ENCODE peak calls at places on chromosome 14, in six cellular contexts. H is Peyer's patch; Z is CD8-positive, alpha-beta memory T cell; A is fibroblast of lung; R is ovary; G is HCT116. N is an unnamed sample.

GRCh38 chr14:68791078-68791983 is 1.5 kb downstream of the ZFP36L1 start:
- DNase-seq in H (peak; percentile 42), Z (no peak), A (peak; percentile 54), R (no peak), G (no peak), N (peak; percentile 29)

GRCh38 chr14:70722418-70722817 is 80.7 kb downstream of the TTC9 start:
- DNase-seq in H (no peak), Z (no peak), A (no peak), R (no peak), G (no peak), N (no peak)

GRCh38 chr14:71021347-71022014 is 114.2 kb downstream of the PCNX1 start:
- DNase-seq in H (no peak), Z (no peak), A (peak; percentile 65), R (no peak), G (peak; percentile 8), N (no peak)

GRCh38 chr14:23729720-23730387 is 93.7 kb downstream of the DHRS2 start:
- DNase-seq in H (no peak), Z (no peak), A (no peak), R (no peak), G (no peak), N (no peak)

GRCh38 chr14:38931969-38932652 is 170.9 kb downstream of the SEC23A start:
- DNase-seq in H (no peak), Z (no peak), A (no peak), R (no peak), G (no peak), N (no peak)

GRCh38 chr14:64636208-64636979 is 67.8 kb upstream of the PLEKHG3 start:
- DNase-seq in H (peak; percentile 52), Z (peak; percentile 52), A (peak; percentile 68), R (peak; percentile 76), G (peak; percentile 47), N (peak; percentile 86)

GRCh38 chr14:71225108-71225507 is 317.8 kb downstream of the PCNX1 start:
- DNase-seq in H (no peak), Z (no peak), A (no peak), R (no peak), G (no peak), N (no peak)

GRCh38 chr14:63938198-63939005 is 85.6 kb downstream of the SYNE2 start:
- DNase-seq in H (no peak), Z (no peak), A (no peak), R (peak; percentile 63), G (no peak), N (peak; percentile 56)

GRCh38 chr14:85764809-85765208 is 234.9 kb downstream of the FLRT2 start:
- DNase-seq in H (no peak), Z (no peak), A (peak; percentile 31), R (no peak), G (no peak), N (no peak)

GRCh38 chr14:38884109-38884508 is 218.9 kb downstream of the SEC23A start:
- DNase-seq in H (no peak), Z (no peak), A (no peak), R (no peak), G (no peak), N (no peak)

DNA sequence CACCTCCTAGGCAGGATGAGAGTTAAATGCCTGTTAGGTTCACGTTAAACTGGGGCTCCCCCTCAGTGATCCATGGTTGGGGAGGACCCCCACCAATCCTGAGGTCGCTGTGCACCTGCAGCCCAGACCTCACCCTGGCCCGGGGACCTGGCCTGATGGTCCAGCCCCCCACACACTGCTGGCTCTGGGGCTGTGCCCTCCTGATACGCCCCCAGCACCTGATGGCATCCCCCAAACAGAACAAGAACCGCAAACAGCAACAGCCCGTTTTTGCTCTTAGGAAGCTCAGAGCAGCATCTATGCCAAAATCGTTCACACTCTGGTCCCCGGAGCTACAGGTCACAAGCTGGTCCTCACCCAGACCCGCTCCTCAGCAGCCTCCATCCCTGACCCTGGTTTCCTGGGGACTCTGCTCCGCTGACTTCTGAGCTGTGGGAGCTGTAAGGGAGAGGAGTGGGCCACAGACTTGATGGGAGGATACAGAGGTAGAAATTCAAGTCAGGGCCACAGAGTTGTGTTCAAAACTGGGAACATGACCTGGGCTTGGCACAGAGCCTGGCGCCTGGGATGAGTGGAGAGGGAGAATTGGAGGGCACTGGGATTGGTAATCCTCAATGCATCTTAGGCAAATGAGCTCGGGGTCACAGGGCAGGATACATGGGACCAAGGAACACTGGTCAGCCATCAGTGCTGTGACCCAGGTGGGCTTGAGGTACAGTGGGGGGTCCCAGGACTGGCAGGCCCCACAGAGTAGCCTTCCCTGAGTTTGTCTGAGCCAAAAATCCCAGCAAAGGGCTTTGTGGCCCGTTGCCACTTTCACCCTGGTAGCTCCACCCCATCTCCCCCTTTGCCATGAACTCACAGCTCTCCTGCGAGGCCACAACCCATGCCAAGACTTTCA is 170.9 kb upstream of the RTL1 start:
- DNase-seq in H (peak; percentile 5), Z (no peak), A (no peak), R (no peak), G (no peak), N (no peak)
- H3K4me3 ChIP-seq in H (no peak overlapping the region), Z (no peak overlapping the region), A (no peak overlapping the region), R (no peak overlapping the region), G (no peak overlapping the region), N (no peak overlapping the region)

GRCh38 chr14:61304678-61305077 is 16.7 kb upstream of the PRKCH start:
- DNase-seq in H (no peak), Z (no peak), A (no peak), R (no peak), G (no peak), N (no peak)
- H3K27me3 ChIP-seq in H (no peaks in the 10 kb centered on the region), Z (no peaks in the 10 kb centered on the region), A (no peaks in the 10 kb centered on the region), R (no peaks in the 10 kb centered on the region), G (no peaks in the 10 kb centered on the region), N (no peaks in the 10 kb centered on the region)

GRCh38 chr14:89384636-89385035 is 32.4 kb downstream of the FOXN3 start:
- DNase-seq in H (no peak), Z (no peak), A (no peak), R (no peak), G (no peak), N (peak; percentile 23)
- H3K4me1 ChIP-seq in H (peaks cover 6% of the 10 kb centered on the region), Z (peaks cover 9% of the 10 kb centered on the region), A (no peaks in the 10 kb centered on the region), R (peaks cover 18% of the 10 kb centered on the region), G (no peaks in the 10 kb centered on the region), N (peaks cover 49% of the 10 kb centered on the region)

DNA sequence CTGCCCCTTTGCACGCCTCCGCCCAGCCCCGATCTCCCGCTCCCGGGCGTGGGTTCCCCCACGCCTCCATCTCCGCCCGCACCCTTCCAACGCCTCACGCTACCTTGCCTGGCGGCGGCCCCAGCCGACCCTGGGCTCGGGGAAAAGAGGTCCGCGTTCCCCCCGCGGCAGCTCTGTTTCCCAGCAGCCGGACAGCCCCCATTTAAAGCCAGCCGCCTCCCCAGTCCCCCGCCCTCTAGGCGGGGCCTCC is at the start of gene PRIMA1:
- DNase-seq in H (no peak), Z (no peak), A (no peak), R (no peak), G (no peak), N (no peak)
- H3K4me3 ChIP-seq in H (peak within 1 kb of the TSS; percentile 66), Z (no peak within 1 kb of the TSS), A (no peak within 1 kb of the TSS), R (peak within 1 kb of the TSS; percentile 63), G (peak within 1 kb of the TSS; percentile 59), N (no peak within 1 kb of the TSS)

DNA sequence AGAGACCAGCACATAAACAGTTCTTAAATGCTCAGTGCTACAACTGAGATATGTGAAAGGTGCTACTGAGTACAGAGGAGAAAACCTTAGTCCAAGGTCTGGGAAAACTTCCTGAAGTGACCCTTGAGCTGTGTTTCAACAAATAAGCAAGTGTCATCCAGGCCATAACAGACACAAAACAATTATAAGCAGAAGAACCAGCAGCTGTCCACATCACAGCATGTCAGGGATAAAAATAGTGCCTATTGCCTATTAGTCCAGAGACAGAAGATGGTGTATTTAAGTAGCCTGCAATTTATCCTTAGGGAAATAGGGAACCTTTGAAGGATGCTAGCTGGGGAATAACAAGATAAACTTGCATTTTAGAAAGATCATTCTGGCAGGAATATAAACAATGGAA is 237.8 kb downstream of the SPTSSA start:
- DNase-seq in H (no peak), Z (no peak), A (no peak), R (no peak), G (no peak), N (no peak)
- H3K27me3 ChIP-seq in H (no peaks in the 10 kb centered on the region), Z (no peaks in the 10 kb centered on the region), A (no peaks in the 10 kb centered on the region), R (no peaks in the 10 kb centered on the region), G (peaks cover 20% of the 10 kb centered on the region), N (peaks cover 6% of the 10 kb centered on the region)

GRCh38 chr14:100671906-100672305 is 54.8 kb upstream of the DLK1 start:
- DNase-seq in H (no peak), Z (no peak), A (no peak), R (no peak), G (no peak), N (no peak)
- H3K4me1 ChIP-seq in H (no peaks in the 10 kb centered on the region), Z (no peaks in the 10 kb centered on the region), A (no peaks in the 10 kb centered on the region), R (peaks cover 13% of the 10 kb centered on the region), G (peaks cover 4% of the 10 kb centered on the region), N (peaks cover 14% of the 10 kb centered on the region)